ENCODE peak calls at places on chromosomes 5 and 9, in six cellular contexts. One of them, this sample, is unnamed.

GRCh38 chr5:179140293-179140692 is 80.1 kb downstream of the ZNF354C start:
- DNase-seq in GM04503: no peak
- DNase-seq in HTR-8/SVneo: no peak
- DNase-seq in HuH-7: no peak
- DNase-seq in testis: no peak
- DNase-seq in stimulated activated naive B cell treated with anti-CD40 and anti-IgM and Interleukin-4, amounts not matched to agents 10 μg/mL and 1 μg/mL and 100 μg/mL, for 72 hours: no peak
- DNase-seq in this sample: no peak

GRCh38 chr9:128786681-128787582 is at the start of gene TBC1D13:
- DNase-seq in GM04503: no peak
- DNase-seq in HTR-8/SVneo: peak; percentile 83
- DNase-seq in HuH-7: peak; percentile 97
- DNase-seq in testis: peak; percentile 90
- DNase-seq in stimulated activated naive B cell treated with anti-CD40 and anti-IgM and Interleukin-4, amounts not matched to agents 10 μg/mL and 1 μg/mL and 100 μg/mL, for 72 hours: peak; percentile 88
- DNase-seq in this sample: peak; percentile 93

GRCh38 chr9:122370869-122371467 is at the start of gene PTGS1:
- DNase-seq in GM04503: no peak
- DNase-seq in HTR-8/SVneo: no peak
- DNase-seq in HuH-7: no peak
- DNase-seq in testis: peak; percentile 40
- DNase-seq in stimulated activated naive B cell treated with anti-CD40 and anti-IgM and Interleukin-4, amounts not matched to agents 10 μg/mL and 1 μg/mL and 100 μg/mL, for 72 hours: peak; percentile 36
- DNase-seq in this sample: peak; percentile 40

GRCh38 chr5:6804766-6805165 is 91.5 kb downstream of the TENT4A start:
- DNase-seq in GM04503: peak; percentile 31
- DNase-seq in HTR-8/SVneo: no peak
- DNase-seq in HuH-7: no peak
- DNase-seq in testis: no peak
- DNase-seq in stimulated activated naive B cell treated with anti-CD40 and anti-IgM and Interleukin-4, amounts not matched to agents 10 μg/mL and 1 μg/mL and 100 μg/mL, for 72 hours: no peak
- DNase-seq in this sample: no peak

GRCh38 chr9:72478993-72479392 is 42.4 kb upstream of the TMC1 start:
- DNase-seq in GM04503: no peak
- DNase-seq in HTR-8/SVneo: peak; percentile 6
- DNase-seq in HuH-7: no peak
- DNase-seq in testis: no peak
- DNase-seq in stimulated activated naive B cell treated with anti-CD40 and anti-IgM and Interleukin-4, amounts not matched to agents 10 μg/mL and 1 μg/mL and 100 μg/mL, for 72 hours: no peak
- DNase-seq in this sample: no peak

GRCh38 chr9:83070257-83070656 is 7.3 kb upstream of the RASEF start:
- DNase-seq in GM04503: peak; percentile 41
- DNase-seq in HTR-8/SVneo: no peak
- DNase-seq in HuH-7: no peak
- DNase-seq in testis: no peak
- DNase-seq in stimulated activated naive B cell treated with anti-CD40 and anti-IgM and Interleukin-4, amounts not matched to agents 10 μg/mL and 1 μg/mL and 100 μg/mL, for 72 hours: no peak
- DNase-seq in this sample: no peak

GRCh38 chr5:139862313-139862712 is 66.7 kb downstream of the PSD2 start:
- DNase-seq in GM04503: peak; percentile 31
- DNase-seq in HTR-8/SVneo: no peak
- DNase-seq in HuH-7: no peak
- DNase-seq in testis: no peak
- DNase-seq in stimulated activated naive B cell treated with anti-CD40 and anti-IgM and Interleukin-4, amounts not matched to agents 10 μg/mL and 1 μg/mL and 100 μg/mL, for 72 hours: no peak
- DNase-seq in this sample: peak; percentile 44

GRCh38 chr9:130933114-130934046 is 5.7 kb downstream of the FIBCD1 start:
- DNase-seq in GM04503: no peak
- DNase-seq in HTR-8/SVneo: peak; percentile 75
- DNase-seq in HuH-7: no peak
- DNase-seq in testis: no peak
- DNase-seq in stimulated activated naive B cell treated with anti-CD40 and anti-IgM and Interleukin-4, amounts not matched to agents 10 μg/mL and 1 μg/mL and 100 μg/mL, for 72 hours: no peak
- DNase-seq in this sample: no peak

GRCh38 chr9:90847971-90848370 is 46.4 kb downstream of the SYK start:
- DNase-seq in GM04503: no peak
- DNase-seq in HTR-8/SVneo: no peak
- DNase-seq in HuH-7: no peak
- DNase-seq in testis: no peak
- DNase-seq in stimulated activated naive B cell treated with anti-CD40 and anti-IgM and Interleukin-4, amounts not matched to agents 10 μg/mL and 1 μg/mL and 100 μg/mL, for 72 hours: no peak
- DNase-seq in this sample: no peak

GRCh38 chr5:33969572-33970452 is 14.7 kb downstream of the SLC45A2 start:
- DNase-seq in GM04503: no peak
- DNase-seq in HTR-8/SVneo: peak; percentile 87
- DNase-seq in HuH-7: peak; percentile 88
- DNase-seq in testis: peak; percentile 34
- DNase-seq in stimulated activated naive B cell treated with anti-CD40 and anti-IgM and Interleukin-4, amounts not matched to agents 10 μg/mL and 1 μg/mL and 100 μg/mL, for 72 hours: no peak
- DNase-seq in this sample: peak; percentile 53

GRCh38 chr5:1464511-1464910 is 19.3 kb upstream of the SLC6A3 start:
- DNase-seq in GM04503: no peak
- DNase-seq in HTR-8/SVneo: no peak
- DNase-seq in HuH-7: no peak
- DNase-seq in testis: no peak
- DNase-seq in stimulated activated naive B cell treated with anti-CD40 and anti-IgM and Interleukin-4, amounts not matched to agents 10 μg/mL and 1 μg/mL and 100 μg/mL, for 72 hours: no peak
- DNase-seq in this sample: no peak

This sample was measured in NAMALWA.